ENCODE peak calls at places on chromosome 15, in six cellular contexts. H, U, A, E, F and C are unnamed samples.

GRCh38 chr15:75049392-75049791 is 26.0 kb downstream of the PPCDC start:
- DNase-seq in H (no peak), U (no peak), A (no peak), E (peak; percentile 79), F (peak; percentile 71), C (no peak)

GRCh38 chr15:23574742-23575141 is 9.3 kb downstream of the MKRN3 start:
- DNase-seq in H (no peak), U (no peak), A (peak; percentile 56), E (no peak), F (no peak), C (no peak)

GRCh38 chr15:28459279-28459678 is 73.5 kb downstream of the GOLGA8G start:
- DNase-seq in H (no peak), U (no peak), A (no peak), E (no peak), F (peak; percentile 33), C (no peak)

GRCh38 chr15:88243895-88244787 is 12.4 kb downstream of the NTRK3 start:
- DNase-seq in H (peak; percentile 59), U (no peak), A (peak; percentile 75), E (no peak), F (peak; percentile 62), C (no peak)

GRCh38 chr15:98231696-98232440 is 271.4 kb downstream of the ARRDC4 start:
- DNase-seq in H (no peak), U (no peak), A (no peak), E (no peak), F (no peak), C (no peak)

GRCh38 chr15:37823601-37824275 is 110.7 kb upstream of the TMCO5A start:
- DNase-seq in H (no peak), U (no peak), A (peak; percentile 49), E (no peak), F (no peak), C (peak; percentile 4)

GRCh38 chr15:101463265-101463664 is 26.2 kb downstream of the PCSK6 start:
- DNase-seq in H (no peak), U (peak; percentile 64), A (peak; percentile 42), E (no peak), F (no peak), C (no peak)

GRCh38 chr15:29852201-29852600 is 29.9 kb upstream of the TJP1 start:
- DNase-seq in H (no peak), U (no peak), A (no peak), E (no peak), F (no peak), C (peak; percentile 44)

GRCh38 chr15:63482874-63483323 is 21.5 kb upstream of the USP3 start:
- DNase-seq in H (no peak), U (no peak), A (no peak), E (no peak), F (no peak), C (no peak)

GRCh38 chr15:27844018-27844666 is 255.0 kb downstream of the OCA2 start:
- DNase-seq in H (peak; percentile 16), U (no peak), A (no peak), E (no peak), F (no peak), C (peak; percentile 19)

GRCh38 chr15:85709250-85709649 is 85.5 kb downstream of the KLHL25 start:
- DNase-seq in H (no peak), U (no peak), A (peak; percentile 50), E (no peak), F (no peak), C (no peak)

GRCh38 chr15:77266708-77267387 is 153.1 kb downstream of the PEAK1 start:
- DNase-seq in H (no peak), U (no peak), A (peak; percentile 72), E (no peak), F (no peak), C (no peak)

GRCh38 chr15:32888221-32888761 is 170.5 kb downstream of the GREM1 start:
- DNase-seq in H (no peak), U (no peak), A (no peak), E (no peak), F (no peak), C (no peak)

GRCh38 chr15:81061490-81062235 is 60.9 kb downstream of the TLNRD1 start:
- DNase-seq in H (no peak), U (no peak), A (no peak), E (no peak), F (no peak), C (no peak)

GRCh38 chr15:24039683-24040082 is 352.6 kb upstream of the NDN start:
- DNase-seq in H (no peak), U (no peak), A (no peak), E (no peak), F (no peak), C (no peak)

GRCh38 chr15:78049691-78050440 is 27.6 kb downstream of the TBC1D2B start:
- DNase-seq in H (no peak), U (peak; percentile 82), A (no peak), E (peak; percentile 53), F (no peak), C (no peak)

GRCh38 chr15:33234019-33234418 is 39.5 kb upstream of the FMN1 start:
- DNase-seq in H (peak; percentile 55), U (no peak), A (no peak), E (no peak), F (peak; percentile 43), C (no peak)

GRCh38 chr15:63439536-63440264 is 58.1 kb upstream of the CA12 start:
- DNase-seq in H (no peak), U (no peak), A (no peak), E (no peak), F (no peak), C (no peak)

GRCh38 chr15:73686781-73687256 is 2.6 kb downstream of the CD276 start:
- DNase-seq in H (peak; percentile 19), U (peak; percentile 28), A (peak; percentile 28), E (no peak), F (no peak), C (peak; percentile 86)
- H3K4me1 ChIP-seq in H (peaks cover 37% of the 10 kb centered on the region), U (peaks cover 3% of the 10 kb centered on the region), A (peaks cover 4% of the 10 kb centered on the region), E (peaks cover 59% of the 10 kb centered on the region), F (peaks cover 48% of the 10 kb centered on the region), C (peaks cover 70% of the 10 kb centered on the region)

GRCh38 chr15:40055576-40056293 is 16.8 kb upstream of the SRP14 start:
- DNase-seq in H (no peak), U (no peak), A (peak; percentile 48), E (no peak), F (peak; percentile 58), C (no peak)
- H3K4me1 ChIP-seq in H (peaks cover 7% of the 10 kb centered on the region), U (peaks cover 42% of the 10 kb centered on the region), A (no peaks in the 10 kb centered on the region), E (peaks cover 28% of the 10 kb centered on the region), F (no peaks in the 10 kb centered on the region), C (peaks cover 19% of the 10 kb centered on the region)

GRCh38 chr15:42130246-42130986 is 26.0 kb downstream of the PLA2G4F start:
- DNase-seq in H (no peak), U (peak; percentile 22), A (no peak), E (no peak), F (no peak), C (no peak)

GRCh38 chr15:42131006-42131405 is 25.4 kb downstream of the PLA2G4F start:
- DNase-seq in H (no peak), U (peak; percentile 23), A (no peak), E (no peak), F (no peak), C (no peak)

GRCh38 chr15:42129364-42129763 is 27.1 kb downstream of the PLA2G4F start:
- DNase-seq in H (no peak), U (no peak), A (no peak), E (no peak), F (no peak), C (no peak)

GRCh38 chr15:42131826-42132806 is 24.3 kb downstream of the PLA2G4F start:
- DNase-seq in H (no peak), U (peak; percentile 34), A (peak; percentile 53), E (peak; percentile 65), F (no peak), C (peak; percentile 50)

DNA sequence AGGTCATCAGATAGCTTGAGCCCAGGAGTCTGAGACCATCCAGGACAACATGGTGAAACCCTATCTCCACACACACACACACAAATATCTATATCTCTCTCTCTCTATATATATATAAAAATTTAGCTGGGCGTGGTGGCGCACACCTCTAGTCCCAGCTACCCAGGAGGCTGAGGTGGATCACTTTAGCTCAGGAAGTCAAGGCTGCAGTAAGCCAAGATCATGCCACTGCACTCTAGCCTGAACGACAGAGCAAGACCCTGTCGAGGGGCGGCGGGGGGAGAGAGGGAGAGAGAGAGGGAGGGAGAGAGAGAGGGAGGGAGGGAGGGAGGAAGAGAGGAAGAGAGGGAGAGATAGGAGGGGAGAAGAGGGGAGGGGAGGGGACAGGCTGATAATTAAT is 28.0 kb downstream of the PLA2G4F start:
- DNase-seq in H (no peak), U (no peak), A (no peak), E (no peak), F (no peak), C (no peak)
- H3K4me1 ChIP-seq in H (no peaks in the 10 kb centered on the region), U (no peaks in the 10 kb centered on the region), A (no peaks in the 10 kb centered on the region), E (no peaks in the 10 kb centered on the region), F (no peaks in the 10 kb centered on the region), C (peaks cover 6% of the 10 kb centered on the region)

GRCh38 chr15:39785139-39785538 is 2.5 kb upstream of the FSIP1 start:
- DNase-seq in H (no peak), U (no peak), A (no peak), E (no peak), F (no peak), C (no peak)
- H3K4me1 ChIP-seq in H (peaks cover 15% of the 10 kb centered on the region), U (no peaks in the 10 kb centered on the region), A (no peaks in the 10 kb centered on the region), E (peaks cover 28% of the 10 kb centered on the region), F (peaks cover 16% of the 10 kb centered on the region), C (peaks cover 69% of the 10 kb centered on the region)

DNA sequence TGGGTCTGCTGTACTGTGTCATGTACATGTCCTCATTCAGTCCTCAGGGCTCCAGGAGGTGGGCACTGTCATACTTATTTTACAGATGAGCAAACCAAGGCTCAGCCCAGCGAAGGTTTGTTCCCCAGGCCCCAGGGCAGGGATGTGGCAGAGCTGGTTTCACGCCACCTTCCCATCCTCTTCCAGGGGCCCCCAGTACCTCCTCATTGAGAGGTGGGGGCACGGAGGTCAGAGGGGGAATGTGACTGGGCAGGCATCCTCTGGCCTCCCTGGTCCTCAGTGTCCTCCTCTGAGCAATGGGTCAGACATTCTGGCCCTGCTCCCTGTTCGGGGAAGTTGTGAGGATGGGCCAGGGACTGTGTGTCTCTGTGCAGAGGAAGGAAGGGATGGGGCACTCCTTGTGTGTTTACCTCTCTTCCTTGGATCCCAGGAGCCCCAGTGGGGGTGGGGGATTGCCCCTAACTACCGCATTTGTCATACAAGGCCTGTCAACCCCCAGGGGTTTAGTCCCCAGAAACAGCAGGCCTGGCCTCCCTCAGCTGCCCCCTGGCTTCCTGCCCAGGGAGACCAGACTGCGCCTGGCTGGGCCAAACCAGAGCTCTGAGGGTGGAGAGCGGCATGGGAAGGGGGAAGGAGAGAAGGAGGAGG is 65.9 kb upstream of the LCTL start:
- DNase-seq in H (no peak), U (no peak), A (peak; percentile 56), E (no peak), F (peak; percentile 92), C (no peak)
- H3K4me1 ChIP-seq in H (no peaks in the 10 kb centered on the region), U (no peaks in the 10 kb centered on the region), A (peaks cover 31% of the 10 kb centered on the region), E (peaks cover 35% of the 10 kb centered on the region), F (no peaks in the 10 kb centered on the region), C (no peaks in the 10 kb centered on the region)